ENCODE peak calls at places on chromosomes 4 and X, in seven cellular contexts. L is Calu3, J is foreskin fibroblast, Q is retinal pigment epithelial cell, S is ascending aorta, D is mammary epithelial cell, G is endothelial cell. I is an unnamed sample.
A peak's percentile ranks its signal among the peaks of the same experiment; 100 is the strongest.

GRCh38 chr4:142840516-142841123 is 5.5 kb downstream of the INPP4B start:
- DNase-seq in J (peak; percentile 70), D (no peak), Q (no peak), L (no peak), G (no peak), S (no peak), I (no peak)

GRCh38 chrX:116239944-116240391 is 69.4 kb downstream of the AGTR2 start:
- DNase-seq in D (peak; percentile 84), L (no peak), J (peak; percentile 27), Q (no peak), S (no peak), G (no peak), I (no peak)

GRCh38 chr4:137700072-137700471 is 167.8 kb upstream of the PCDH18 start:
- DNase-seq in J (peak; percentile 42), D (no peak), L (no peak), G (no peak), S (no peak), Q (no peak), I (no peak)

GRCh38 chr4:47525154-47525819 is 40.2 kb downstream of the ATP10D start:
- DNase-seq in S (no peak), G (no peak), J (peak; percentile 92), Q (peak; percentile 78), L (no peak), D (peak; percentile 79), I (no peak)

GRCh38 chr4:100100985-100101384 is 89.3 kb downstream of the DDIT4L start:
- DNase-seq in Q (no peak), J (no peak), G (no peak), S (no peak), D (no peak), L (no peak), I (no peak)

GRCh38 chr4:83582289-83582756 is 46.4 kb downstream of the GPAT3 start:
- DNase-seq in J (peak; percentile 51), Q (peak; percentile 72), S (no peak), G (no peak), D (peak; percentile 72), L (peak; percentile 23), I (no peak)

GRCh38 chr4:51836531-51836930 is 6.4 kb upstream of the DCUN1D4 start:
- DNase-seq in S (no peak), D (no peak), L (no peak), J (peak; percentile 15), Q (no peak), G (no peak), I (no peak)

GRCh38 chr4:141465151-141465550 is 171.2 kb upstream of the IL15 start:
- DNase-seq in L (no peak), S (no peak), G (no peak), J (no peak), Q (no peak), D (no peak), I (no peak)

GRCh38 chr4:185987976-185988627 is 80.9 kb upstream of the TLR3 start:
- DNase-seq in D (no peak), J (no peak), L (no peak), G (no peak), Q (peak; percentile 87), S (no peak), I (no peak)

GRCh38 chrX:141787655-141788054 is 50.5 kb upstream of the MAGEC3 start:
- DNase-seq in D (no peak), J (no peak), G (no peak), S (no peak), L (no peak), Q (no peak), I (peak; percentile 78)

GRCh38 chr4:38075370-38076152 is 115.4 kb downstream of the PTTG2 start:
- DNase-seq in G (no peak), Q (no peak), L (no peak), S (no peak), D (peak; percentile 50), J (peak; percentile 78), I (no peak)

GRCh38 chrX:83771664-83772063 is 89.3 kb upstream of the CYLC1 start:
- DNase-seq in Q (no peak), D (no peak), G (peak; percentile 9), S (no peak), L (no peak), J (no peak), I (no peak)

GRCh38 chr4:76696109-76696508 is 201.8 kb downstream of the SOWAHB start:
- DNase-seq in L (no peak), G (peak; percentile 35), J (peak; percentile 89), Q (no peak), D (no peak), S (no peak), I (no peak)

GRCh38 chr4:19262467-19262866 is 989.2 kb upstream of the SLIT2 start:
- DNase-seq in G (no peak), S (no peak), Q (no peak), J (peak; percentile 24), L (no peak), D (no peak), I (no peak)

GRCh38 chr4:181909368-181909767 is 333.8 kb upstream of the TENM3 start:
- DNase-seq in J (peak; percentile 11), G (no peak), D (peak; percentile 94), S (no peak), Q (no peak), L (peak; percentile 6), I (no peak)

GRCh38 chr4:41069838-41070237 is 144.5 kb downstream of the APBB2 start:
- DNase-seq in D (no peak), S (no peak), J (peak; percentile 21), L (no peak), G (no peak), Q (no peak), I (no peak)

GRCh38 chr4:180028682-180029081 is 2214.5 kb upstream of the TENM3 start:
- DNase-seq in S (no peak), L (peak; percentile 9), J (no peak), G (peak; percentile 58), Q (no peak), D (peak; percentile 2), I (no peak)
- TF ChIP-seq CTCF in S (no peak), L (no peak), J (no peak), G (peak; percentile 39), Q (peak; percentile 53), D (peak; percentile 48), I (peak; percentile 54)

DNA sequence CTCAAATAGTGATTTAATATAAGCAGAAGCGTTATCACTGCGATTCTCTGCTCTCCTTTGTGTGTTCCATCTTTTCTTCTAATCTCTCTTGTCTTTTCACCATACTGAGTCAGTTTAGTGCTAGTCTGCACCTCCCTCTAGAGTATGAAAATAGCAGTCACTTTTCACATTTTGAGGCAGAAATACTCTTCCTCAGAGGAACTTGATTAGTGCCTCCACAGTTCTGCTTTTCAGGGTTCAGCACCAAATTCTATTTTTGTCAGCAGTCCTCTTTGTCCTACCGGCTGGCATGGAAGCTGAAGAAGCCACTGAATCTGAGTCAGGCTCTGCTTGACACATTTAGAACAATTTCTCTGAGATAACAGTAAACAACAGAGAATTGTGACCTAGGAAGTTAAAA is 49.7 kb upstream of the ANKRD17 start:
- DNase-seq in Q (no peak), G (no peak), J (peak; percentile 51), D (peak; percentile 15), L (no peak), S (no peak), I (no peak)
- TF ChIP-seq CTCF in Q (peak; percentile 35), G (no peak), J (peak; percentile 39), D (peak; percentile 40), L (no peak), S (no peak), I (peak; percentile 53)

DNA sequence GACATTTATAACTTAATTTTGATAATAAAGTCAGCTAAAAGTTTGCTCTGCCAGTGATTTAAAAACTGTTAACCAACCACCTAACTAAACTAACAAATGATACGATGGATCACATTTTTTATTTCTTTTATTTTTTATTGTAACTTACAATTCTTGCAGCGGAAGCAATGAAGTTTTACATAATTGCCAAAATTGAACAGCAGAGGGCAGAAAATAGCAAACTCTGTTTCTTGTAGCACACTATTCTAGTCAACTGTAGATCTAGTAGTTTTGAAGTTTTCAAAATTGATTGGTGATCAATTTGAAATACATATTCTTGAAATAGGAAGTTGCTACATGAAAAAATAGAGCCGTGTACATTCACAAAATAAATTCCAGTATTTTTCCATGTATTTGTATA is 2.8 kb upstream of the GRIA2 start:
- DNase-seq in G (peak; percentile 9), D (no peak), J (peak; percentile 56), L (peak; percentile 3), S (no peak), Q (no peak), I (no peak)
- TF ChIP-seq CTCF in G (peak; percentile 70), D (peak; percentile 61), J (peak; percentile 50), L (peak; percentile 41), S (no peak), Q (peak; percentile 62), I (peak; percentile 70)

GRCh38 chr4:102578270-102578669 is 77.1 kb downstream of the NFKB1 start:
- DNase-seq in D (no peak), G (no peak), Q (no peak), S (no peak), L (no peak), J (no peak), I (no peak)

GRCh38 chr4:102580463-102580842 is 79.3 kb downstream of the NFKB1 start:
- DNase-seq in Q (no peak), D (no peak), J (no peak), S (no peak), L (no peak), G (no peak), I (no peak)

GRCh38 chr4:102579794-102580462 is 78.8 kb downstream of the NFKB1 start:
- DNase-seq in D (no peak), L (no peak), G (no peak), S (no peak), Q (no peak), J (no peak), I (no peak)

GRCh38 chr4:102575369-102576129 is 74.4 kb downstream of the NFKB1 start:
- DNase-seq in J (no peak), Q (no peak), G (no peak), S (no peak), D (peak; percentile 34), L (peak; percentile 2), I (no peak)

GRCh38 chr4:102578819-102579218 is 77.7 kb downstream of the NFKB1 start:
- DNase-seq in D (no peak), L (no peak), G (peak; percentile 33), J (no peak), S (no peak), Q (no peak), I (no peak)
- TF ChIP-seq CTCF in D (no peak), L (no peak), G (peak; percentile 37), J (no peak), S (no peak), Q (no peak), I (no peak)

GRCh38 chr4:57553695-57554094 is 443.5 kb upstream of the IGFBP7 start:
- DNase-seq in D (no peak), J (no peak), Q (no peak), L (no peak), S (no peak), G (no peak), I (no peak)
- TF ChIP-seq CTCF in D (no peak), J (no peak), Q (no peak), L (no peak), S (no peak), G (no peak), I (no peak)